ENCODE peak calls at places on chromosomes 12 and 14, in five cellular contexts. R, I, T, F and Q are unnamed samples.

GRCh38 chr12:27733791-27734190 is 23.2 kb downstream of the MRPS35 start:
- DNase-seq in F (peak), R (no peak), T (no peak), I (no peak), Q (no peak)

GRCh38 chr12:93733928-93734327 is 56.8 kb downstream of the CRADD start:
- DNase-seq in R (no peak), T (no peak), F (no peak), I (no peak), Q (no peak)

GRCh38 chr12:48629541-48629940 is 52.5 kb downstream of the KANSL2 start:
- DNase-seq in F (peak), I (no peak), R (no peak), T (no peak), Q (no peak)

GRCh38 chr14:103402700-103403099 is 17.5 kb downstream of the MARK3 start:
- DNase-seq in F (no peak), R (no peak), T (no peak), I (peak), Q (no peak)

GRCh38 chr14:92565718-92566115 is 52.1 kb downstream of the RIN3 start:
- DNase-seq in T (no peak), F (peak), I (no peak), R (no peak), Q (no peak)

GRCh38 chr14:60317609-60318008 is 68.6 kb downstream of the PPM1A start:
- DNase-seq in I (no peak), R (peak), F (no peak), T (no peak), Q (no peak)

GRCh38 chr14:101705733-101706508 is 55.6 kb upstream of the PPP2R5C start:
- DNase-seq in I (peak), R (peak), T (no peak), F (peak), Q (peak)

GRCh38 chr12:48285751-48286650 is 64.7 kb downstream of the ZNF641 start:
- DNase-seq in F (no peak), T (no peak), R (no peak), I (no peak), Q (no peak)

GRCh38 chr12:58922849-58923248 is 2.5 kb upstream of the LRIG3 start:
- DNase-seq in F (peak), T (no peak), I (peak), R (no peak), Q (no peak)

DNA sequence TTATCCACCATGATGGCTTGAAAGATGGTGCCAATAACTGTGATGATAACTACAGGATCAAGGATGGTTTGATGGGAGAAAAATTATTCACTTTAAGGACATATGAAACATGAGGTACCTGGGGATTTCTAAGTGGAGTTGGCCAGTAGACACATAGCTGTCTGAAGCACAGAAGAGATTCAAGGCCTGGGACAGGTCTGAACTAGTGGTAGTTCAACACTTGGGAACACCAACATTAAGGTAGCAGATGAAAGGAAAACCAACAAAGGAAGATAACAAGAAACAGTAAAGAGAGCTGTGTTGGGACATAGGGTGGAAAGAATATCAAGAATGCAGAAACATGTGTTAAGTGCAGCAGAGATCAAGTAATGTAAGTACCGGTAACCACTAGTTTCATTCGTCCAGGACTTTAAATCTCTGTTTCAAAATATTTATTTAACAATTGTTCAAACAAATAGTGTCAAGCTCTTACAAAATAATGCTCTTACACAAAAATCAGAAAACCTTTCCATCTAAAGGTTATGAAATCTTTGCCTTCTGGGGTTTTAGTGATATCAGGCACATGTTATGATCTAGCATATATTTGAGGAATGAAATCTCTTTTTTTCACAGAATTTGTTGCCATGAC is 104.7 kb downstream of the ST8SIA1 start:
- DNase-seq in R (no peak), F (no peak), T (no peak), I (peak), Q (no peak)
- H3K4ac ChIP-seq in R (no peak), F (no peak), T (no peak), I (no peak), Q (no peak)

DNA sequence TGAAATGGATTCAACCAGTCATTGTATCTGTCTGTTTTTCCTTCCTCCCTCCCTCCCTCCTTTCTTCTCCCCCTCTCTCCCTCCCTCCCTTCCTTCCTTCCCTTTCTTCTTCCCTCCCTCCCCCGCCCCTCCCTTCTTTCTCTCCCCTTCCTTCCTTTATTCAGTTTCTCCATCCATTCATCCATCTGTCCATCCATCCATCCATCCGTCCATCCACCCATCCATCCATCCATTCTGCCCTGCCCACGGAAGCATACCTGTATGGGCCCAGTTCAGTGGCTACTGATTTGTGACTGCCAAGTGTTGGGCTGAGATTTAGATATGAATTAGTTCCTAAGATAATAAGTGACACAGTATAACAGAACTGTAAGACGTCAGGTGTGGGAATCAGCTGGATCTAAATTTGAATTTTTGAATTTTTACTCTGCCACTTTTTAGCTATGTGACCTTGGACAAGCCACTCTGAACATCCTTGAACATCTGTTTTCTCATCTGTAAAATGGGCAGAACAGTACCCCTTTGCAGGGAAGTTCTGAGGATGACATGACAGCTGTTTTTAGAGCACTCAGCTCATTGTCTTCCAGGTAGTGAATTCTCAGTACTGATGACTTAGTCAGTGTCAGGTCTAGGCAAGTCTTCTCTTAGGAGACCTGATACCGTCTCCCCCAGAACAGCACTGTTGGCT is 42.9 kb downstream of the CFAP251 start:
- DNase-seq in F (no peak), I (no peak), R (no peak), T (no peak), Q (no peak)
- H2BK12ac ChIP-seq in F (no peak), I (no peak), R (no peak), T (no peak), Q (no peak)

GRCh38 chr14:80475074-80475473 is 263.8 kb upstream of the DIO2 start:
- DNase-seq in F (no peak), I (peak), R (no peak), T (no peak), Q (no peak)
- H3K4ac ChIP-seq in F (no peak), I (no peak), R (no peak), T (no peak), Q (no peak)

GRCh38 chr12:99822273-99822672 is 162.5 kb downstream of the ANKS1B start:
- DNase-seq in T (no peak), R (no peak), F (no peak), I (no peak), Q (no peak)

DNA sequence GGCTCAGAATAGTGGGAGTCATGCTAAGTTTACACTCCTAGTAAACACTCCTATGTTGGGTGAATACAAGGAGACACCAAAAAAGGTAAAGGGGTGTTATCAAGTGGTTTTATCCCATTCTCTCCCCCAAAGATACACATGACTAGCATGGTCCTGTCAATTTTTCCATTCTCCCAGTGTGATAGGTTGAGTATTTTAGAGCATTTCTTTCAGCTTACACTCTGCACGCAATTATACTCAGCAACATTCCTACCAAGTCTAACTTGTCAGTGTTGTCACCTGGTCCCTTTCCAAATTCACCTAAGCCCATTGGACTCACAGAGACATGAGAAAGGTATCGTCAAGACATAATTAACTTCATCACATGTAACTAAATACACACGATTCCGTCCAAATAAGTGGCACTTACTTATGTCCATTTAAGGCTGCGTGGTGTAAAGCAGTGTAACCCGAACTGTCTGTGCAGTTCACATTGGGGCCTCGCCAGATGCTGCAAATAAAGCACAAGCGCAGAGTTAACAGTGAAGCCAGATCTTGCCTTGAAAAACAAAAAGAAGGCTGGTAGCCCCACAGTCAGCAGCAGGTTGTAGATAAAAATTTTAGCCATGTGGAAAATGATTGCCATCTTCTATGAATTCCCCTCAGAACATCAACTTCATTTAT is 159.7 kb downstream of the ANKS1B start:
- DNase-seq in I (no peak), R (no peak), T (no peak), F (no peak), Q (no peak)
- H2BK12ac ChIP-seq in I (no peak), R (no peak), T (no peak), F (no peak), Q (no peak)